ENCODE peak calls at places on chromosomes 2 and 18, in six cellular contexts. U is mammary epithelial cell, Q is PC-9, X is fibroblast of the aortic adventitia, G is astrocyte of the cerebellum, P is upper lobe of right lung. O is an unnamed sample.

GRCh38 chr2:109348645-109349554 is 219.9 kb downstream of the SH3RF3 start:
- DNase-seq in Q (no peak), P (no peak), X (no peak), U (no peak), G (no peak), O (no peak)

GRCh38 chr18:47180765-47181164 is 4.6 kb upstream of the IER3IP1 start:
- DNase-seq in G (no peak), Q (no peak), X (no peak), P (no peak), U (no peak), O (no peak)

GRCh38 chr2:65024149-65024829 is 31.9 kb upstream of the CEP68 start:
- DNase-seq in X (peak), G (peak), P (no peak), Q (no peak), U (peak), O (peak)

GRCh38 chr2:221482581-221483140 is 89.4 kb downstream of the EPHA4 start:
- DNase-seq in P (no peak), U (no peak), Q (no peak), X (no peak), G (no peak), O (no peak)

GRCh38 chr2:231454361-231454791 is 9.9 kb downstream of the NCL start:
- DNase-seq in G (no peak), U (no peak), P (no peak), Q (no peak), X (no peak), O (no peak)

GRCh38 chr2:229774237-229774636 is 59.9 kb upstream of the DNER start:
- DNase-seq in U (no peak), P (no peak), G (no peak), Q (no peak), X (no peak), O (no peak)

GRCh38 chr2:9285921-9286320 is 79.3 kb downstream of the ASAP2 start:
- DNase-seq in U (peak), X (no peak), G (no peak), Q (no peak), P (no peak), O (no peak)

GRCh38 chr18:45164551-45164950 is 450.7 kb upstream of the SLC14A2 start:
- DNase-seq in G (no peak), Q (no peak), P (no peak), U (no peak), X (peak), O (peak)

GRCh38 chr2:198383392-198383791 is 579.0 kb downstream of the PLCL1 start:
- DNase-seq in X (no peak), U (no peak), G (no peak), P (no peak), Q (no peak), O (no peak)

GRCh38 chr2:209933499-209934458 is 68.7 kb upstream of the RPE start:
- DNase-seq in Q (no peak), X (peak), U (peak), P (no peak), G (peak), O (peak)

GRCh38 chr2:176818653-176819052 is 393.9 kb upstream of the HNRNPA3 start:
- DNase-seq in P (no peak), G (no peak), Q (no peak), X (no peak), U (no peak), O (no peak)

GRCh38 chr2:25089605-25090424 is 47.9 kb downstream of the EFR3B start:
- DNase-seq in G (no peak), U (no peak), X (no peak), P (no peak), Q (no peak), O (no peak)

GRCh38 chr2:109689182-109689935 is 75.2 kb downstream of the SOWAHC start:
- DNase-seq in Q (no peak), U (no peak), G (no peak), P (peak), X (no peak), O (no peak)

GRCh38 chr2:5895284-5895683 is 203.1 kb downstream of the SOX11 start:
- DNase-seq in X (no peak), P (no peak), U (no peak), G (no peak), Q (no peak), O (no peak)

GRCh38 chr2:182672471-182673165 is 43.4 kb upstream of the DNAJC10 start:
- DNase-seq in Q (no peak), G (peak), X (peak), P (no peak), U (peak), O (peak)

GRCh38 chr2:42095923-42096408 is 48.1 kb downstream of the PKDCC start:
- DNase-seq in X (peak), G (peak), U (peak), P (peak), Q (peak), O (peak)

DNA sequence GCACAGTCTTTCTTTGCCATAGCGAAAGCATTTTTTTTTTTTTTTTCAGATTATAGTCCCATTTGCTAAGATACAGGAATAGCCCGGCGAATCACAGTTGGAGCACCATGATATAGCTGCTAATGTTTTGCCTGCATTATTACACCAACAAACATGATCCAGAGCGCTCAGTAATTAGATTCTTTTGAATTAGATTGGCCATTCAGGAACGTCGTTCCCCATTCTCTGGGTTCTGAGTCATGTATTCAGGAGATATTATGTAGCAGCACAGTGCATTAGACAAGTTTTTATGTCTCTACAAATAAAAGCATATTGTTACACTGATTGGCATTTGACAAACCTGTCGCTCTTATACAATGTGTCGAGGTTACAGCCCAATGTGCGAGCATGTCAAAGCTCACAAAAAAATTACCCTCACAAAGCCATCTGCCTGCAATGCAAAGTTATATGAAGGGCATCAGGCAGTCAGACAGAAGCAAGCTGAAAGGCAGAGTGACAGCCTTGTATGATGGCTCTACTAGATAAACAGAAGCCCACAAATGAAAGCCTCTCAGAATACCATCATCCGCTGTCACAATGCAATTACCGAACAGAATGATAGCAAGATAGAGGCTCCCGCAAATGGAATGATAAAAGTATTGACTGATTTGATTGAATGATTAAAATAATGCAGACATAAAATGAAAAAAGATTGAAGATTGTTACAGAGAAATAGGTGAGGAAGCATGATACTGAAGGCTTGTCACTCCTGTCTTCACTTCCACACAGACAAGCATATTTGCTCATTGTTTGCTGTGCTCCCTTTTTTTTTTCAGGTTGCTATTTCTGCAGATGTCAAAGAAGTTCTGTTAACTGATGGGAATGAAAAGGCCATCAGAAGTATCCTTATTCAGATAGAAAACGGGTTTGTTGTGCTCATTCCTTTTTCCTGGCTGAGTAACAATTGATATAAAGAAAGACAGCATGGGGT is 234.6 kb upstream of the SIX3 start:
- DNase-seq in P (no peak), X (no peak), U (no peak), Q (no peak), G (no peak), O (no peak)
- H3K4me3 ChIP-seq in P (no peak), X (no peak), U (no peak), Q (no peak), G (no peak), O (no peak)

GRCh38 chr2:105924271-105924670 is 179.6 kb downstream of the NCK2 start:
- DNase-seq in Q (no peak), P (no peak), U (no peak), X (no peak), G (no peak), O (no peak)

GRCh38 chr2:105917216-105917615 is 172.5 kb downstream of the NCK2 start:
- DNase-seq in P (no peak), Q (no peak), G (no peak), X (no peak), U (peak), O (peak)

GRCh38 chr2:105917688-105918087 is 173.0 kb downstream of the NCK2 start:
- DNase-seq in P (no peak), G (no peak), U (no peak), Q (no peak), X (no peak), O (no peak)

GRCh38 chr2:105919191-105919811 is 174.6 kb downstream of the NCK2 start:
- DNase-seq in X (no peak), P (no peak), G (no peak), Q (peak), U (peak), O (peak)

GRCh38 chr2:105919826-105920225 is 175.1 kb downstream of the NCK2 start:
- DNase-seq in Q (peak), P (no peak), U (peak), X (peak), G (no peak), O (peak)
- TF ChIP-seq CTCF in Q (peak), P (peak), U (peak), X (peak), G (peak), O (peak)

DNA sequence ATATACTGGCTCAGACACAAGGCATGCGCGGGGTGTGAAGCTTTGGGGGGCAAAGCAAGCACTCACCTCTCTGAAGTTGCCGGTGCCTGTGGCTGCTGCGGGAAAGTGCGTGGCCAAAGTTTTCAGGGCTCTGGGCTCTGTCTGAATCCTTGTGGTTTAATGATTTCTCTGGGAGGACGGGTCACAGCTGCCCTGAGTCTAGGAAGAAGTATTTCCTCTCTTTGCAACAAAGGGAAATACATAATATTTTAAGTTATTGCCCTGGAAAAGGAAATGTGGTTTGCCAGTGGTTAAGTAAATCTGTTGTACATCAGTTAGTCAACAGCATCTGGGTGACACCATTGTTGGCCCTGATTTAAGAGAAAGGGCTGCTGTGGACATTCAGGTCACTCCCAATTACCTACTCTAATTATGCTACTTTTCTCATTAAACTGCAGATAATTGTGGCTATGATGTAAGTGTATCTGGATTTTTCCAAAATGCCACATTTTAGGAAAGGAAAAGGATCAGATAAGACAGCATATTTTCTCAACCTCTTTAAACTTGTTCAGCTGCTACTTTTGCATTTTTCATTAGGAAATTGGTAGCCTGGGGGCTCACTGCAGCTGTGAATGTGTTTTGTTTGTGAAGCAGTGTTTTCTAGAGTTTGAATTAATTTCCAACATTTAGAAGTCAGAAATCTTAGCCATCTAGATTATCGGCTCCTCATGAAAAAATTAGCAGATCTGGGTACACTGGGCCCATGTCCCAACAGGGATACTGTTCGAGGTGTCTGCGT is 56.5 kb upstream of the ZDBF2 start:
- DNase-seq in U (no peak), P (no peak), G (peak), X (peak), Q (no peak), O (peak)
- H3K4me3 ChIP-seq in U (no peak), P (no peak), G (no peak), X (no peak), Q (no peak), O (no peak)

DNA sequence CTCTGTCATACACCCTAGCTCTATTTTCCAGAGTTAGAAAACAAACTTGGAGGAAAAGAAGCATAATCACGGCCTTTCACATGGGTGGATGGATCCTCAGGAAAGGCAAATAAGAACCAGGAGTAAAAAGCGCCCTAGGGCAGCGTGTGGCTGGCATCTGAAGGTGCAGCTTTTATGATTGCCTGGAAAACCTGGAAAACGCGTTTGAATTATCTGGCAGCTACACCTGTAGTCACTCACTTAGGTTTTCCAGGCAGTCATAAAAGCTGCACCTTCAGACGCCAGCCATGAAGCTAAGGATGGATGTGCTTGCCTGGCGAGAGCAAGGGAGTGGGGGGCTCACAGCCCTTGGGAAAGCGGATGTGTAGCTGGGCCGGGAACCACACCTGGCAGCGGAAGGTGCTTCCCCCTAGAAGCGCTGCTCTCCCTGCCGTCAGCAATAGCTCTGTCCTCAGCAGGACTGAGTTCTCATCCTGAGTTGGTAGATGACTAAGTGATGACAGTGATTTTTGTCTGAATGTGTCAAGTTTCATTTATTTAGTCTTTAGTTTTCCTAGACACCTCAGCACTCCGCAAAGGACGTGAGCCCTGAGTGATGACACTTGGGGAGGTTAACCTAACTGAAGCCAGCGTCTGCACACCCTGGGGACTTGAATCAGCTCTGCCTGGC is 82.0 kb downstream of the DCDC2C start:
- DNase-seq in P (no peak), G (no peak), Q (no peak), U (no peak), X (no peak), O (peak)
- TF ChIP-seq CTCF in P (no peak), G (no peak), Q (no peak), U (no peak), X (no peak), O (no peak)

DNA sequence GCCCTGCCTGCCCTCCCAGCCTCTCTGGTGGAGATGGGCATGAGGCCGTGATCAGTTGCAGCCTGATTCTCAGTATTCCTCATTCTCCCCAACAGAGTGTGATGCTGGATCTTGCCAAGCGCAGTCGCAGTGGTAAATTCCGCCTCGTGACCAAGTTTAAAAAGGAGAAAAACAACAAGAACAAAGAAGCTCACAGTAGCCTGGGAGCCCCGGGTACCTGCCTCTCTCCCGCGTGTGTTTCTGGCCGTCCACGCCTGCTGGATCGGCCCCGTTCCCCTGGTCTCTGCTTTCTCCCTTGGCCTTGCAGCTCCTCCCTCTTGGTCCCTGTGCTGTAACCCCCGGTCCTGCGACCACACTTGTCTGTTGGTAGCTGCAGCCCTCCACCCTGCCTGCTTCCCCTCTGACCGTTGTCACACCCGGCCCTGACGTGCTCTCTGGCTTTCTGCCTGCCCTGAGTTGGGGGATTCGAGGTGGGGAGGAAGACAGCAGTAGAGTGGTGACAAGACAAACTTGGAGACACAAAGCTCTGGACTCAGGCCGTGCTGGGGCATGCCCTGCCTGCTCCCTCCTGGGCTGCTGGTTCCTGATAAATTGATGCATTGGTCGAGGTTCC is 99.5 kb downstream of the USP40 start:
- DNase-seq in Q (no peak), G (no peak), P (peak), X (no peak), U (no peak), O (no peak)
- H3K4me3 ChIP-seq in Q (no peak), G (no peak), P (no peak), X (no peak), U (no peak), O (no peak)

GRCh38 chr2:235219048-235219447 is 267.2 kb downstream of the SH3BP4 start:
- DNase-seq in G (no peak), U (no peak), P (no peak), X (no peak), Q (no peak), O (no peak)
- TF ChIP-seq CTCF in G (no peak), U (no peak), P (no peak), X (no peak), Q (no peak), O (no peak)

O was measured in cardiac fibroblast.